ENCODE peak calls at places on chromosomes 4 and X, in seven cellular contexts. C, H, B, S, Z, M and K are unnamed samples.

GRCh38 chrX:110284159-110284558 is 33.7 kb downstream of the AMMECR1 start:
- DNase-seq in C (peak; percentile 44), H (no peak), B (no peak), S (no peak), Z (no peak), M (no peak), K (no peak)

GRCh38 chr4:53055716-53056413 is 193.7 kb downstream of the RASL11B start:
- DNase-seq in C (no peak), H (no peak), B (no peak), S (no peak), Z (no peak), M (no peak), K (no peak)

GRCh38 chrX:100606753-100607152 is 22.0 kb downstream of the TNMD start:
- DNase-seq in C (no peak), H (no peak), B (peak; percentile 33), S (no peak), Z (no peak), M (no peak), K (no peak)

GRCh38 chr4:340011-340410 is 2.4 kb downstream of the ZNF141 start:
- DNase-seq in C (no peak), H (no peak), B (no peak), S (no peak), Z (no peak), M (no peak), K (no peak)

GRCh38 chrX:112698946-112699345 is 19.2 kb upstream of the LHFPL1 start:
- DNase-seq in C (no peak), H (no peak), B (no peak), S (no peak), Z (no peak), M (no peak), K (no peak)

GRCh38 chr4:89067407-89067806 is 10.4 kb upstream of the FAM13A start:
- DNase-seq in C (no peak), H (no peak), B (no peak), S (no peak), Z (no peak), M (no peak), K (no peak)

GRCh38 chr4:150401083-150401687 is 180.8 kb upstream of the MAB21L2 start:
- DNase-seq in C (no peak), H (no peak), B (no peak), S (no peak), Z (no peak), M (no peak), K (no peak)

GRCh38 chrX:119688856-119689455 is 4.0 kb downstream of the SEPTIN6 start:
- DNase-seq in C (no peak), H (peak; percentile 50), B (no peak), S (no peak), Z (no peak), M (no peak), K (no peak)

GRCh38 chrX:4830880-4831557 is 1117.6 kb upstream of the PRKX start:
- DNase-seq in C (peak; percentile 1), H (no peak), B (no peak), S (no peak), Z (no peak), M (no peak), K (no peak)